ENCODE peak calls at places on chromosomes 13 and 19, in nine cellular contexts. O is mucosa of descending colon, P is HCT116, B is Caco-2, R is hepatocyte, H is PC-9, L is testis, C is Panc1, E is body of pancreas. X is an unnamed sample.

GRCh38 chr19:38210458-38210987 is 13.5 kb downstream of the DPF1 start:
- DNase-seq in O (no peak), P (no peak), B (no peak), R (peak; percentile 91), H (no peak), L (peak; percentile 76), C (no peak), E (peak; percentile 35), X (no peak)

GRCh38 chr19:6644796-6645195 is 25.2 kb downstream of the TNFSF14 start:
- DNase-seq in O (no peak), P (no peak), B (no peak), R (no peak), H (no peak), L (no peak), C (no peak), E (no peak), X (no peak)

GRCh38 chr13:46295531-46296464 is 84.1 kb downstream of the LRRC63 start:
- DNase-seq in O (no peak), P (no peak), B (no peak), R (no peak), H (no peak), L (peak; percentile 40), C (no peak), E (peak; percentile 14), X (peak; percentile 62)

GRCh38 chr13:34044041-34044440 is 226.1 kb downstream of the RFC3 start:
- DNase-seq in O (no peak), P (no peak), B (no peak), R (no peak), H (peak; percentile 63), L (no peak), C (no peak), E (no peak), X (no peak)

GRCh38 chr19:35528218-35529038 is at the start of gene SBSN:
- DNase-seq in O (no peak), P (no peak), B (no peak), R (no peak), H (no peak), L (no peak), C (no peak), E (no peak), X (no peak)

GRCh38 chr13:101930331-101930730 is 471.5 kb downstream of the FGF14 start:
- DNase-seq in O (no peak), P (no peak), B (no peak), R (no peak), H (no peak), L (no peak), C (no peak), E (no peak), X (no peak)

GRCh38 chr19:5436101-5436947 is 18.9 kb upstream of the ZNRF4 start:
- DNase-seq in O (no peak), P (no peak), B (peak; percentile 60), R (peak; percentile 68), H (no peak), L (peak; percentile 70), C (no peak), E (no peak), X (no peak)

GRCh38 chr13:43915451-43915850 is 35.7 kb downstream of the LACC1 start:
- DNase-seq in O (no peak), P (no peak), B (no peak), R (no peak), H (no peak), L (no peak), C (no peak), E (no peak), X (no peak)

GRCh38 chr19:50659318-50660082 is 10.3 kb downstream of the C19orf81 start:
- DNase-seq in O (no peak), P (no peak), B (no peak), R (no peak), H (no peak), L (no peak), C (no peak), E (no peak), X (no peak)
- H3K4me3 ChIP-seq in O (no peak overlapping the region), P (peak overlapping the region; percentile 11), B (no peak overlapping the region), R (no peak overlapping the region), H (no peak overlapping the region), L (peak overlapping the region; percentile 32), C (no peak overlapping the region), E (no peak overlapping the region), X (no peak overlapping the region)

GRCh38 chr19:40567750-40568494 is 8.8 kb upstream of the SHKBP1 start:
- DNase-seq in O (no peak), P (no peak), B (no peak), R (no peak), H (no peak), L (no peak), C (no peak), E (no peak), X (no peak)
- TF ChIP-seq CTCF in O (no peak), P (no peak), B (no peak), R (no peak), H (no peak), L (no peak), C (no peak), E (no peak), X (no peak)

GRCh38 chr19:1168562-1168873 is 5.5 kb downstream of the SBNO2 start:
- DNase-seq in O (no peak), P (no peak), B (no peak), R (no peak), H (no peak), L (no peak), C (no peak), E (no peak), X (no peak)

GRCh38 chr19:1170938-1171754 is 2.9 kb downstream of the SBNO2 start:
- DNase-seq in O (peak; percentile 66), P (no peak), B (no peak), R (no peak), H (peak; percentile 53), L (no peak), C (no peak), E (peak; percentile 39), X (no peak)

GRCh38 chr19:1167687-1168561 is 6.1 kb downstream of the SBNO2 start:
- DNase-seq in O (no peak), P (no peak), B (no peak), R (no peak), H (peak; percentile 78), L (peak; percentile 48), C (no peak), E (peak; percentile 6), X (no peak)

GRCh38 chr19:1169921-1170885 is 3.9 kb downstream of the SBNO2 start:
- DNase-seq in O (peak; percentile 79), P (no peak), B (no peak), R (no peak), H (peak; percentile 85), L (peak; percentile 92), C (no peak), E (peak; percentile 42), X (no peak)

GRCh38 chr19:1168877-1169791 is 4.9 kb downstream of the SBNO2 start:
- DNase-seq in O (peak; percentile 62), P (no peak), B (no peak), R (no peak), H (peak; percentile 78), L (peak; percentile 84), C (no peak), E (peak; percentile 55), X (no peak)
- H3K4me3 ChIP-seq in O (no peak overlapping the region), P (no peak overlapping the region), B (no peak overlapping the region), R (no peak overlapping the region), H (peak overlapping the region; percentile 78), L (peak overlapping the region; percentile 34), C (peak overlapping the region; percentile 73), E (no peak overlapping the region), X (no peak overlapping the region)

GRCh38 chr19:20244356-20244755 is 77.3 kb downstream of the ZNF486 start:
- DNase-seq in O (no peak), P (no peak), B (no peak), R (no peak), H (no peak), L (no peak), C (no peak), E (no peak), X (no peak)

GRCh38 chr19:20250627-20251026 is 83.6 kb downstream of the ZNF486 start:
- DNase-seq in O (no peak), P (no peak), B (no peak), R (no peak), H (no peak), L (no peak), C (no peak), E (no peak), X (no peak)

GRCh38 chr19:20245309-20245708 is 78.3 kb downstream of the ZNF486 start:
- DNase-seq in O (no peak), P (no peak), B (no peak), R (no peak), H (no peak), L (no peak), C (no peak), E (no peak), X (no peak)

GRCh38 chr19:20243629-20244028 is 76.6 kb downstream of the ZNF486 start:
- DNase-seq in O (no peak), P (no peak), B (no peak), R (no peak), H (no peak), L (no peak), C (no peak), E (no peak), X (no peak)

GRCh38 chr19:20247016-20247683 is 80.1 kb downstream of the ZNF486 start:
- DNase-seq in O (no peak), P (no peak), B (no peak), R (peak; percentile 58), H (no peak), L (peak; percentile 72), C (peak; percentile 5), E (peak; percentile 59), X (no peak)
- TF ChIP-seq CTCF in O (no peak), P (no peak), B (no peak), R (peak; percentile 64), H (peak; percentile 44), L (no peak), C (peak; percentile 81), E (peak; percentile 44), X (no peak)

DNA sequence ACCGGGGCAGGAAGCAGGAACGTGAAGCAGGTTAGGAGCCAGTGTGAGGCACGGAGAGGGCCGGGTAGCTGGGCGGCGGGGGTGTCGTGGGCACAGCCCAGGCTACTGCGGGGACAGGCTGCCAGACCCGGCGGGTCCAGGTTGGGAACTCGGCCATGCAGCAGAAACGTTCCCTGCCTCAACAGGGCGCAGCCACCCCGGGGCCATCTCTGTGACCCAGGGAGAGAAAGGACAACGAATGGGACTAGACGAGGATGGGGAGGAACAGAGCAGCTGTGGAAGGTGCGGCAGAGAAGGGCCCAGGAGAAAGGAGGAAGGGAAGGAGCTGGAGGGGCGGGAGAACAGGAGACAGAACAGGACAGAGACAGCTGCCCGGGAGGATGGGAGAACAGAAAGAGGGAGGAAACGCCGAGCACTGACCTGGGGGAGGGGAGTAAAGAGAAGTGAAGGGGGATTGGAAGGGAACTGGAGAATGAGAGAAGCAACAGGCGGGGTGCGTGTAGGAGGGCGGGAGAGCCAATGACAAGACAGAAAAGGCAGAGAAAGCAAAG is 12.9 kb upstream of the GARIN5A start:
- DNase-seq in O (no peak), P (no peak), B (no peak), R (no peak), H (no peak), L (no peak), C (no peak), E (no peak), X (no peak)
- H3K4me3 ChIP-seq in O (no peak overlapping the region), P (no peak overlapping the region), B (no peak overlapping the region), R (no peak overlapping the region), H (no peak overlapping the region), L (no peak overlapping the region), C (no peak overlapping the region), E (no peak overlapping the region), X (no peak overlapping the region)

GRCh38 chr13:52884429-52884828 is 36.0 kb upstream of the PCDH8 start:
- DNase-seq in O (no peak), P (no peak), B (no peak), R (no peak), H (no peak), L (no peak), C (no peak), E (no peak), X (no peak)
- TF ChIP-seq CTCF in O (no peak), P (no peak), B (no peak), R (no peak), H (no peak), L (no peak), C (no peak), E (no peak), X (no peak)

X was measured in GM12865.